ENCODE peak calls at places on chromosomes 5 and 9, in five cellular contexts. S, W, R, V and N are unnamed samples.

GRCh38 chr9:131671150-131671549 is 68.7 kb downstream of the RAPGEF1 start:
- DNase-seq in R (no peak), W (no peak), S (no peak), V (no peak), N (no peak)

GRCh38 chr9:29160763-29161353 is 1587.6 kb upstream of the C9orf72 start:
- DNase-seq in S (no peak), R (no peak), W (no peak), V (no peak), N (no peak)

GRCh38 chr5:10227396-10227795 is 22.3 kb downstream of the ATPSCKMT start:
- DNase-seq in R (no peak), S (no peak), V (no peak), W (no peak), N (no peak)

GRCh38 chr5:36820900-36821299 is 55.7 kb upstream of the NIPBL start:
- DNase-seq in W (no peak), V (no peak), S (no peak), R (no peak), N (no peak)

GRCh38 chr5:135398160-135398854 is 724 bp downstream of the MACROH2A1 start:
- DNase-seq in V (peak; percentile 13), W (no peak), S (peak; percentile 80), R (peak; percentile 43), N (peak; percentile 64)

GRCh38 chr9:92664394-92665152 is 5.4 kb downstream of the IPPK start:
- DNase-seq in V (no peak), S (no peak), W (no peak), R (no peak), N (peak; percentile 46)

GRCh38 chr9:36041491-36041890 is 4.8 kb downstream of the RECK start:
- DNase-seq in S (no peak), R (no peak), W (no peak), V (no peak), N (no peak)

GRCh38 chr5:111225926-111226325 is 1.7 kb downstream of the CAMK4 start:
- DNase-seq in S (no peak), R (no peak), V (no peak), W (no peak), N (no peak)

GRCh38 chr9:469672-470040 is 255.0 kb downstream of the DOCK8 start:
- DNase-seq in V (peak; percentile 10), S (peak; percentile 58), W (peak; percentile 20), R (no peak), N (no peak)

GRCh38 chr9:8206720-8207119 is 407.1 kb upstream of the DMAC1 start:
- DNase-seq in W (no peak), S (no peak), V (no peak), R (no peak), N (no peak)

GRCh38 chr9:82495884-82496777 is 507.6 kb downstream of the SPATA31D1 start:
- DNase-seq in W (peak; percentile 15), R (peak; percentile 71), S (no peak), V (no peak), N (no peak)

GRCh38 chr5:143434261-143435206 is 31.0 kb upstream of the NR3C1 start:
- DNase-seq in W (no peak), V (peak; percentile 25), R (peak; percentile 8), S (no peak), N (peak; percentile 75)

GRCh38 chr5:57277085-57277484 is 103.2 kb downstream of the GPBP1 start:
- DNase-seq in W (no peak), R (peak; percentile 57), V (no peak), S (no peak), N (no peak)

GRCh38 chr5:177327539-177328522 is 16.1 kb upstream of the MXD3 start:
- DNase-seq in R (peak; percentile 84), V (no peak), S (peak; percentile 75), W (peak; percentile 50), N (peak; percentile 20)

GRCh38 chr5:50807661-50808060 is 141.2 kb downstream of the PARP8 start:
- DNase-seq in S (no peak), R (peak; percentile 6), V (no peak), W (no peak), N (no peak)

GRCh38 chr9:110141118-110141797 is 66.7 kb downstream of the C9orf152 start:
- DNase-seq in S (no peak), W (no peak), R (peak; percentile 93), V (no peak), N (no peak)

GRCh38 chr5:16617272-16617973 is 626 bp upstream of the RETREG1 start:
- DNase-seq in W (peak; percentile 37), S (no peak), R (no peak), V (peak; percentile 14), N (no peak)

GRCh38 chr5:132774406-132774805 is 2.6 kb downstream of the SEPTIN8 start:
- DNase-seq in R (no peak), W (no peak), V (no peak), S (no peak), N (no peak)

GRCh38 chr5:135901633-135902032 is 6.0 kb upstream of the IL9 start:
- DNase-seq in S (no peak), R (no peak), V (no peak), W (no peak), N (no peak)

GRCh38 chr9:134434896-134435506 is 108.7 kb downstream of the RXRA start:
- DNase-seq in V (no peak), S (peak; percentile 99), R (peak; percentile 99), W (peak; percentile 97), N (no peak)

GRCh38 chr5:132681476-132681831 is 7.7 kb downstream of the IL4 start:
- DNase-seq in S (no peak), V (no peak), R (no peak), W (no peak), N (no peak)

GRCh38 chr5:51416149-51416548 is 32.9 kb downstream of the ISL1 start:
- DNase-seq in W (no peak), S (no peak), R (no peak), V (no peak), N (no peak)

GRCh38 chr5:89187883-89188465 is 305.0 kb upstream of the MEF2C start:
- DNase-seq in S (no peak), R (no peak), W (no peak), V (no peak), N (no peak)

GRCh38 chr9:120477534-120478001 is 102.4 kb downstream of the CDK5RAP2 start:
- DNase-seq in V (no peak), R (peak; percentile 96), S (no peak), W (peak; percentile 53), N (no peak)

GRCh38 chr5:153938131-153938842 is 100.4 kb downstream of the FAM114A2 start:
- DNase-seq in W (no peak), R (no peak), V (no peak), S (no peak), N (no peak)

GRCh38 chr9:107279084-107279483 is 4.0 kb upstream of the RAD23B start:
- DNase-seq in W (no peak), S (no peak), R (no peak), V (no peak), N (no peak)

GRCh38 chr5:127599321-127599720 is 49.6 kb upstream of the CTXN3 start:
- DNase-seq in V (no peak), S (no peak), R (no peak), W (no peak), N (no peak)

GRCh38 chr9:121495976-121496375 is 3.7 kb downstream of the GGTA1 start:
- DNase-seq in R (no peak), S (no peak), V (no peak), W (no peak), N (no peak)

GRCh38 chr5:148290271-148291195 is 21.7 kb upstream of the SPINK7 start:
- DNase-seq in W (no peak), V (no peak), S (no peak), R (peak; percentile 42), N (no peak)

GRCh38 chr5:159947708-159948358 is 31.6 kb downstream of the ADRA1B start:
- DNase-seq in R (peak; percentile 45), W (no peak), S (no peak), V (no peak), N (no peak)

GRCh38 chr9:111691686-111692329 is 30.4 kb downstream of the GNG10 start:
- DNase-seq in R (peak; percentile 58), W (no peak), V (no peak), S (no peak), N (no peak)

GRCh38 chr9:93354451-93354850 is 97.0 kb upstream of the FAM120A start:
- DNase-seq in W (no peak), V (no peak), R (no peak), S (no peak), N (no peak)

GRCh38 chr9:126684345-126684744 is 70.6 kb downstream of the LMX1B start:
- DNase-seq in R (no peak), W (peak; percentile 4), V (no peak), S (no peak), N (no peak)

GRCh38 chr9:126682928-126683697 is 69.4 kb downstream of the LMX1B start:
- DNase-seq in V (no peak), S (no peak), R (no peak), W (peak; percentile 51), N (no peak)

GRCh38 chr9:126683698-126684044 is 69.9 kb downstream of the LMX1B start:
- DNase-seq in W (no peak), V (no peak), R (no peak), S (no peak), N (no peak)

GRCh38 chr9:126681336-126681735 is 67.6 kb downstream of the LMX1B start:
- DNase-seq in R (no peak), V (no peak), S (no peak), W (no peak), N (no peak)

GRCh38 chr9:126682113-126682810 is 68.5 kb downstream of the LMX1B start:
- DNase-seq in R (no peak), S (no peak), V (no peak), W (no peak), N (no peak)
- H3K27me3 ChIP-seq in R (peaks cover 100% of the 10 kb centered on the region), S (no peaks in the 10 kb centered on the region), V (peaks cover 29% of the 10 kb centered on the region), W (peaks cover 100% of the 10 kb centered on the region), N (peaks cover 33% of the 10 kb centered on the region)

GRCh38 chr5:98583572-98583971 is 189.9 kb upstream of the RGMB start:
- DNase-seq in R (no peak), W (no peak), S (no peak), V (no peak), N (no peak)
- H3K9me3 ChIP-seq in R (no peaks in the 10 kb centered on the region), W (no peaks in the 10 kb centered on the region), S (no peaks in the 10 kb centered on the region), V (no peaks in the 10 kb centered on the region), N (no peaks in the 10 kb centered on the region)

GRCh38 chr9:128846680-128847030 is 17.1 kb upstream of the SPOUT1 start:
- DNase-seq in V (no peak), S (no peak), R (no peak), W (no peak), N (no peak)

GRCh38 chr9:128841704-128842492 is 12.3 kb upstream of the SPOUT1 start:
- DNase-seq in W (no peak), S (no peak), V (no peak), R (no peak), N (no peak)

GRCh38 chr9:128845186-128845931 is 15.8 kb upstream of the SPOUT1 start:
- DNase-seq in V (no peak), S (no peak), R (no peak), W (no peak), N (no peak)

DNA sequence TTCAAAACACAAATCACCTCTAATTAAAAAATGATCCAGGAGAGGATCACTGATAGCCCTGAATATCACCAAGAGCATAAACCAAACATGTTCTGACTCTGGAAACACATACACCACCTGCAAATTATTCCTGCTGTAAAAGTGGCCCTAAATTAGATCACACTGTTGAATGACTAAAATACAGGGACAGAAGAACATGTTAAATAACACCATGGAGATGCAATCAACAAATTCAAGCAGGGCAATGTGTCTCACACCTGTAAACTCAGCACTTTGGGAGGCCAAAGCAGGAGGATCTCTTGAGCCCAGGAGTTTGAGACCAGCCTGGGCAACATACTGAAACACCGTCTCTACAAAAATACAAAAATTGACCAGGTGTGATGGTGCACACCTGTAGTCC is 18.2 kb upstream of the SPOUT1 start:
- DNase-seq in V (no peak), W (no peak), S (no peak), R (no peak), N (no peak)
- H3K27me3 ChIP-seq in V (no peaks in the 10 kb centered on the region), W (no peaks in the 10 kb centered on the region), S (no peaks in the 10 kb centered on the region), R (no peaks in the 10 kb centered on the region), N (no peaks in the 10 kb centered on the region)

GRCh38 chr9:102507044-102507687 is 488.0 kb upstream of the CYLC2 start:
- DNase-seq in R (no peak), S (no peak), V (no peak), W (no peak), N (no peak)
- H3K9me3 ChIP-seq in R (no peaks in the 10 kb centered on the region), S (no peaks in the 10 kb centered on the region), V (no peaks in the 10 kb centered on the region), W (peaks cover 4% of the 10 kb centered on the region), N (no peaks in the 10 kb centered on the region)